ENCODE peak calls at places on chromosomes 2 and 18, in seven cellular contexts. One of them, this sample, is unnamed.

GRCh38 chr18:30149585-30149984 is 893.0 kb downstream of the DSC3 start:
- DNase-seq in frontal cortex: no peak
- DNase-seq in amniotic stem cell: no peak
- DNase-seq in GM19239: no peak
- DNase-seq in RWPE1: no peak
- DNase-seq in fibroblast of gingiva: no peak
- DNase-seq in heart right ventricle: no peak
- DNase-seq in this sample: no peak

GRCh38 chr18:4639628-4640310 is 184.7 kb upstream of the DLGAP1 start:
- DNase-seq in frontal cortex: no peak
- DNase-seq in amniotic stem cell: no peak
- DNase-seq in GM19239: no peak
- DNase-seq in RWPE1: no peak
- DNase-seq in fibroblast of gingiva: no peak
- DNase-seq in heart right ventricle: no peak
- DNase-seq in this sample: no peak

GRCh38 chr2:144115892-144116291 is 404.0 kb downstream of the ZEB2 start:
- DNase-seq in frontal cortex: no peak
- DNase-seq in amniotic stem cell: no peak
- DNase-seq in GM19239: no peak
- DNase-seq in RWPE1: no peak
- DNase-seq in fibroblast of gingiva: peak
- DNase-seq in heart right ventricle: no peak
- DNase-seq in this sample: no peak

GRCh38 chr2:13558368-13558767 is 841.6 kb downstream of the TRIB2 start:
- DNase-seq in frontal cortex: no peak
- DNase-seq in amniotic stem cell: peak
- DNase-seq in GM19239: no peak
- DNase-seq in RWPE1: peak
- DNase-seq in fibroblast of gingiva: no peak
- DNase-seq in heart right ventricle: no peak
- DNase-seq in this sample: peak

GRCh38 chr2:224312741-224313140 is 89.2 kb downstream of the FAM124B start:
- DNase-seq in frontal cortex: no peak
- DNase-seq in amniotic stem cell: no peak
- DNase-seq in GM19239: no peak
- DNase-seq in RWPE1: no peak
- DNase-seq in fibroblast of gingiva: no peak
- DNase-seq in heart right ventricle: no peak
- DNase-seq in this sample: no peak

GRCh38 chr2:24046599-24046929 is 627 bp downstream of the WDCP start:
- DNase-seq in frontal cortex: no peak
- DNase-seq in amniotic stem cell: no peak
- DNase-seq in GM19239: no peak
- DNase-seq in RWPE1: no peak
- DNase-seq in fibroblast of gingiva: no peak
- DNase-seq in heart right ventricle: no peak
- DNase-seq in this sample: no peak

GRCh38 chr2:172374318-172375240 is 52.8 kb upstream of the ITGA6 start:
- DNase-seq in frontal cortex: no peak
- DNase-seq in amniotic stem cell: no peak
- DNase-seq in GM19239: no peak
- DNase-seq in RWPE1: no peak
- DNase-seq in fibroblast of gingiva: no peak
- DNase-seq in heart right ventricle: no peak
- DNase-seq in this sample: no peak

GRCh38 chr18:57209697-57210096 is 62.8 kb downstream of the BOD1L2 start:
- DNase-seq in frontal cortex: no peak
- DNase-seq in amniotic stem cell: no peak
- DNase-seq in GM19239: no peak
- DNase-seq in RWPE1: no peak
- DNase-seq in fibroblast of gingiva: no peak
- DNase-seq in heart right ventricle: no peak
- DNase-seq in this sample: no peak

GRCh38 chr18:76098728-76099514 is 396.1 kb downstream of the ZNF516 start:
- DNase-seq in frontal cortex: no peak
- DNase-seq in amniotic stem cell: no peak
- DNase-seq in GM19239: no peak
- DNase-seq in RWPE1: no peak
- DNase-seq in fibroblast of gingiva: no peak
- DNase-seq in heart right ventricle: no peak
- DNase-seq in this sample: no peak

GRCh38 chr18:51082571-51083264 is 52.7 kb downstream of the SMAD4 start:
- DNase-seq in frontal cortex: no peak
- DNase-seq in amniotic stem cell: no peak
- DNase-seq in GM19239: no peak
- DNase-seq in RWPE1: no peak
- DNase-seq in fibroblast of gingiva: no peak
- DNase-seq in heart right ventricle: no peak
- DNase-seq in this sample: no peak

GRCh38 chr18:11950824-11951223 is 30.5 kb upstream of the IMPA2 start:
- DNase-seq in frontal cortex: no peak
- DNase-seq in amniotic stem cell: no peak
- DNase-seq in GM19239: no peak
- DNase-seq in RWPE1: no peak
- DNase-seq in fibroblast of gingiva: no peak
- DNase-seq in heart right ventricle: no peak
- DNase-seq in this sample: no peak

GRCh38 chr2:63300835-63301234 is 250.2 kb downstream of the OTX1 start:
- DNase-seq in frontal cortex: no peak
- DNase-seq in amniotic stem cell: no peak
- DNase-seq in GM19239: no peak
- DNase-seq in RWPE1: no peak
- DNase-seq in fibroblast of gingiva: no peak
- DNase-seq in heart right ventricle: no peak
- DNase-seq in this sample: no peak

GRCh38 chr18:75029456-75029855 is 179.5 kb downstream of the PTGR3 start:
- DNase-seq in frontal cortex: no peak
- DNase-seq in amniotic stem cell: no peak
- DNase-seq in GM19239: no peak
- DNase-seq in RWPE1: no peak
- DNase-seq in fibroblast of gingiva: no peak
- DNase-seq in heart right ventricle: no peak
- DNase-seq in this sample: no peak

GRCh38 chr2:68537872-68538271 is 70.5 kb downstream of the APLF start:
- DNase-seq in frontal cortex: no peak
- DNase-seq in amniotic stem cell: no peak
- DNase-seq in GM19239: no peak
- DNase-seq in RWPE1: no peak
- DNase-seq in fibroblast of gingiva: no peak
- DNase-seq in heart right ventricle: no peak
- DNase-seq in this sample: no peak

GRCh38 chr18:8654482-8655451 is 45.5 kb downstream of the RAB12 start:
- DNase-seq in frontal cortex: peak
- DNase-seq in amniotic stem cell: no peak
- DNase-seq in GM19239: peak
- DNase-seq in RWPE1: peak
- DNase-seq in fibroblast of gingiva: no peak
- DNase-seq in heart right ventricle: no peak
- DNase-seq in this sample: no peak

GRCh38 chr2:15973446-15974202 is 33.3 kb downstream of the MYCN start:
- DNase-seq in frontal cortex: no peak
- DNase-seq in amniotic stem cell: no peak
- DNase-seq in GM19239: no peak
- DNase-seq in RWPE1: no peak
- DNase-seq in fibroblast of gingiva: no peak
- DNase-seq in heart right ventricle: no peak
- DNase-seq in this sample: no peak

This sample was measured in Panc1.